ENCODE peak calls at places on chromosomes 11 and 22, in eight cellular contexts. One of them, this sample, is unnamed.

GRCh38 chr22:23353696-23354095 is 173.4 kb downstream of the BCR start:
- DNase-seq in cardiac muscle cell: no peak
- DNase-seq in GM03348: no peak
- DNase-seq in A549: no peak
- DNase-seq in heart left ventricle: no peak
- DNase-seq in islet precursor cell: no peak
- DNase-seq in NCI-H1105 treated with DMSO at 0.1 percent for 48 hours: no peak
- DNase-seq in Caco-2: no peak
- DNase-seq in this sample: no peak

GRCh38 chr22:38925571-38926041 is 31.8 kb upstream of the APOBEC3A start:
- DNase-seq in Caco-2: no peak
- DNase-seq in GM03348: no peak
- DNase-seq in heart left ventricle: no peak
- DNase-seq in A549: no peak
- DNase-seq in islet precursor cell: no peak
- DNase-seq in cardiac muscle cell: no peak
- DNase-seq in NCI-H1105 treated with DMSO at 0.1 percent for 48 hours: no peak
- DNase-seq in this sample: no peak

GRCh38 chr11:120714448-120714847 is 202.9 kb downstream of the GRIK4 start:
- DNase-seq in cardiac muscle cell: no peak
- DNase-seq in islet precursor cell: no peak
- DNase-seq in Caco-2: no peak
- DNase-seq in GM03348: no peak
- DNase-seq in A549: no peak
- DNase-seq in NCI-H1105 treated with DMSO at 0.1 percent for 48 hours: no peak
- DNase-seq in heart left ventricle: no peak
- DNase-seq in this sample: no peak

GRCh38 chr11:28836285-28837081 is 728.3 kb downstream of the METTL15 start:
- DNase-seq in NCI-H1105 treated with DMSO at 0.1 percent for 48 hours: no peak
- DNase-seq in GM03348: peak; percentile 65
- DNase-seq in cardiac muscle cell: peak; percentile 95
- DNase-seq in heart left ventricle: no peak
- DNase-seq in Caco-2: peak; percentile 34
- DNase-seq in A549: peak; percentile 78
- DNase-seq in islet precursor cell: peak; percentile 56
- DNase-seq in this sample: no peak

GRCh38 chr22:29702931-29703594 is 16.7 kb upstream of the CABP7 start:
- DNase-seq in A549: no peak
- DNase-seq in cardiac muscle cell: no peak
- DNase-seq in NCI-H1105 treated with DMSO at 0.1 percent for 48 hours: no peak
- DNase-seq in heart left ventricle: peak; percentile 59
- DNase-seq in islet precursor cell: no peak
- DNase-seq in GM03348: no peak
- DNase-seq in Caco-2: no peak
- DNase-seq in this sample: no peak

GRCh38 chr11:33207408-33207985 is 46.2 kb upstream of the CSTF3 start:
- DNase-seq in cardiac muscle cell: peak; percentile 76
- DNase-seq in Caco-2: no peak
- DNase-seq in A549: no peak
- DNase-seq in GM03348: peak; percentile 11
- DNase-seq in islet precursor cell: no peak
- DNase-seq in NCI-H1105 treated with DMSO at 0.1 percent for 48 hours: no peak
- DNase-seq in heart left ventricle: no peak
- DNase-seq in this sample: no peak

GRCh38 chr11:70616317-70616716 is 218.0 kb downstream of the CTTN start:
- DNase-seq in GM03348: no peak
- DNase-seq in A549: no peak
- DNase-seq in NCI-H1105 treated with DMSO at 0.1 percent for 48 hours: no peak
- DNase-seq in cardiac muscle cell: no peak
- DNase-seq in heart left ventricle: peak; percentile 50
- DNase-seq in islet precursor cell: no peak
- DNase-seq in Caco-2: no peak
- DNase-seq in this sample: no peak

GRCh38 chr22:18987765-18988164 is 51.7 kb upstream of the PRODH start:
- DNase-seq in cardiac muscle cell: peak; percentile 6
- DNase-seq in Caco-2: peak; percentile 70
- DNase-seq in islet precursor cell: peak; percentile 73
- DNase-seq in heart left ventricle: no peak
- DNase-seq in GM03348: peak; percentile 56
- DNase-seq in NCI-H1105 treated with DMSO at 0.1 percent for 48 hours: no peak
- DNase-seq in A549: peak; percentile 24
- DNase-seq in this sample: peak; percentile 81

GRCh38 chr11:116376547-116376946 is 396.2 kb downstream of the BUD13 start:
- DNase-seq in heart left ventricle: no peak
- DNase-seq in GM03348: no peak
- DNase-seq in A549: no peak
- DNase-seq in NCI-H1105 treated with DMSO at 0.1 percent for 48 hours: peak; percentile 84
- DNase-seq in islet precursor cell: no peak
- DNase-seq in Caco-2: peak; percentile 71
- DNase-seq in cardiac muscle cell: no peak
- DNase-seq in this sample: no peak

GRCh38 chr11:60128376-60128775 is 39.9 kb downstream of the MS4A2 start:
- DNase-seq in cardiac muscle cell: no peak
- DNase-seq in GM03348: no peak
- DNase-seq in heart left ventricle: no peak
- DNase-seq in islet precursor cell: no peak
- DNase-seq in A549: no peak
- DNase-seq in Caco-2: no peak
- DNase-seq in NCI-H1105 treated with DMSO at 0.1 percent for 48 hours: no peak
- DNase-seq in this sample: no peak

GRCh38 chr11:93993747-93994146 is 27.4 kb upstream of the HEPHL1 start:
- DNase-seq in heart left ventricle: no peak
- DNase-seq in NCI-H1105 treated with DMSO at 0.1 percent for 48 hours: no peak
- DNase-seq in islet precursor cell: no peak
- DNase-seq in A549: no peak
- DNase-seq in Caco-2: no peak
- DNase-seq in GM03348: no peak
- DNase-seq in cardiac muscle cell: no peak
- DNase-seq in this sample: no peak

GRCh38 chr22:39117585-39118191 is 20.6 kb downstream of the APOBEC3H start:
- DNase-seq in Caco-2: peak; percentile 69
- DNase-seq in cardiac muscle cell: peak; percentile 66
- DNase-seq in heart left ventricle: no peak
- DNase-seq in islet precursor cell: peak; percentile 73
- DNase-seq in GM03348: peak; percentile 63
- DNase-seq in A549: peak; percentile 36
- DNase-seq in NCI-H1105 treated with DMSO at 0.1 percent for 48 hours: peak; percentile 45
- DNase-seq in this sample: no peak

GRCh38 chr11:44138286-44138685 is 42.8 kb downstream of the EXT2 start:
- DNase-seq in GM03348: peak; percentile 13
- DNase-seq in islet precursor cell: no peak
- DNase-seq in heart left ventricle: no peak
- DNase-seq in NCI-H1105 treated with DMSO at 0.1 percent for 48 hours: no peak
- DNase-seq in cardiac muscle cell: no peak
- DNase-seq in Caco-2: no peak
- DNase-seq in A549: no peak
- DNase-seq in this sample: no peak

GRCh38 chr11:103067118-103067517 is 24.8 kb downstream of the DCUN1D5 start:
- DNase-seq in islet precursor cell: no peak
- DNase-seq in heart left ventricle: no peak
- DNase-seq in GM03348: no peak
- DNase-seq in cardiac muscle cell: no peak
- DNase-seq in NCI-H1105 treated with DMSO at 0.1 percent for 48 hours: no peak
- DNase-seq in A549: no peak
- DNase-seq in Caco-2: no peak
- DNase-seq in this sample: no peak

GRCh38 chr11:17019231-17019630 is 5.0 kb upstream of the PLEKHA7 start:
- DNase-seq in A549: no peak
- DNase-seq in Caco-2: no peak
- DNase-seq in cardiac muscle cell: no peak
- DNase-seq in GM03348: no peak
- DNase-seq in NCI-H1105 treated with DMSO at 0.1 percent for 48 hours: peak; percentile 63
- DNase-seq in islet precursor cell: no peak
- DNase-seq in heart left ventricle: no peak
- DNase-seq in this sample: no peak

GRCh38 chr11:71400216-71400615 is 48.0 kb downstream of the DHCR7 start:
- DNase-seq in A549: no peak
- DNase-seq in GM03348: no peak
- DNase-seq in islet precursor cell: no peak
- DNase-seq in Caco-2: no peak
- DNase-seq in NCI-H1105 treated with DMSO at 0.1 percent for 48 hours: no peak
- DNase-seq in heart left ventricle: no peak
- DNase-seq in cardiac muscle cell: no peak
- DNase-seq in this sample: no peak

GRCh38 chr11:103927535-103927934 is 108.9 kb upstream of the DDI1 start:
- DNase-seq in A549: no peak
- DNase-seq in Caco-2: no peak
- DNase-seq in cardiac muscle cell: peak; percentile 67
- DNase-seq in islet precursor cell: no peak
- DNase-seq in heart left ventricle: no peak
- DNase-seq in GM03348: peak; percentile 50
- DNase-seq in NCI-H1105 treated with DMSO at 0.1 percent for 48 hours: no peak
- DNase-seq in this sample: no peak

GRCh38 chr11:123110397-123110796 is 48.5 kb upstream of the HSPA8 start:
- DNase-seq in NCI-H1105 treated with DMSO at 0.1 percent for 48 hours: no peak
- DNase-seq in A549: no peak
- DNase-seq in islet precursor cell: no peak
- DNase-seq in cardiac muscle cell: no peak
- DNase-seq in Caco-2: no peak
- DNase-seq in GM03348: no peak
- DNase-seq in heart left ventricle: no peak
- DNase-seq in this sample: no peak

GRCh38 chr11:47916361-47916841 is 64.0 kb upstream of the PTPRJ start:
- DNase-seq in cardiac muscle cell: peak; percentile 90
- DNase-seq in GM03348: peak; percentile 48
- DNase-seq in NCI-H1105 treated with DMSO at 0.1 percent for 48 hours: no peak
- DNase-seq in Caco-2: peak; percentile 75
- DNase-seq in heart left ventricle: peak; percentile 71
- DNase-seq in islet precursor cell: peak; percentile 94
- DNase-seq in A549: no peak
- DNase-seq in this sample: peak; percentile 79

GRCh38 chr11:66327171-66328035 is 8.8 kb downstream of the RIN1 start:
- DNase-seq in cardiac muscle cell: peak; percentile 47
- DNase-seq in A549: no peak
- DNase-seq in Caco-2: no peak
- DNase-seq in GM03348: peak; percentile 78
- DNase-seq in islet precursor cell: peak; percentile 88
- DNase-seq in heart left ventricle: no peak
- DNase-seq in NCI-H1105 treated with DMSO at 0.1 percent for 48 hours: no peak
- DNase-seq in this sample: no peak

GRCh38 chr22:40805239-40805638 is 13.9 kb downstream of the SLC25A17 start:
- DNase-seq in cardiac muscle cell: no peak
- DNase-seq in islet precursor cell: peak; percentile 64
- DNase-seq in GM03348: no peak
- DNase-seq in heart left ventricle: no peak
- DNase-seq in NCI-H1105 treated with DMSO at 0.1 percent for 48 hours: no peak
- DNase-seq in Caco-2: no peak
- DNase-seq in A549: no peak
- DNase-seq in this sample: no peak

GRCh38 chr11:117970400-117971024 is 15.7 kb upstream of the IL10RA start:
- DNase-seq in islet precursor cell: no peak
- DNase-seq in GM03348: no peak
- DNase-seq in NCI-H1105 treated with DMSO at 0.1 percent for 48 hours: no peak
- DNase-seq in Caco-2: no peak
- DNase-seq in heart left ventricle: no peak
- DNase-seq in A549: no peak
- DNase-seq in cardiac muscle cell: peak; percentile 51
- DNase-seq in this sample: no peak

GRCh38 chr11:26741036-26741435 is 19.2 kb upstream of the SLC5A12 start:
- DNase-seq in islet precursor cell: no peak
- DNase-seq in Caco-2: no peak
- DNase-seq in A549: no peak
- DNase-seq in heart left ventricle: no peak
- DNase-seq in cardiac muscle cell: peak; percentile 28
- DNase-seq in GM03348: peak; percentile 28
- DNase-seq in NCI-H1105 treated with DMSO at 0.1 percent for 48 hours: peak; percentile 39
- DNase-seq in this sample: no peak

GRCh38 chr11:87421422-87421821 is 383.7 kb downstream of the TMEM135 start:
- DNase-seq in heart left ventricle: no peak
- DNase-seq in A549: peak; percentile 55
- DNase-seq in GM03348: peak; percentile 88
- DNase-seq in NCI-H1105 treated with DMSO at 0.1 percent for 48 hours: peak; percentile 79
- DNase-seq in cardiac muscle cell: peak; percentile 90
- DNase-seq in Caco-2: peak; percentile 73
- DNase-seq in islet precursor cell: peak; percentile 75
- DNase-seq in this sample: no peak

GRCh38 chr11:116852261-116853125 is 15.1 kb upstream of the APOA1 start:
- DNase-seq in Caco-2: no peak
- DNase-seq in islet precursor cell: no peak
- DNase-seq in cardiac muscle cell: peak; percentile 61
- DNase-seq in NCI-H1105 treated with DMSO at 0.1 percent for 48 hours: no peak
- DNase-seq in heart left ventricle: no peak
- DNase-seq in GM03348: no peak
- DNase-seq in A549: no peak
- DNase-seq in this sample: no peak